ENCODE peak calls at places on chromosomes 16 and 17, in nine cellular contexts. One of them, this sample, is unnamed. For H3K4me1 and H3K27me3, the result is how much of the 10 kb centered on the place peaks cover.

GRCh38 chr17:61394630-61395408 is 4.8 kb upstream of the TBX2 start:
- DNase-seq in heart right ventricle: no peak
- DNase-seq in ovary: no peak
- DNase-seq in adrenal gland: no peak
- DNase-seq in mammary epithelial cell: no peak
- DNase-seq in tibial artery: no peak
- DNase-seq in cardiac muscle cell: no peak
- DNase-seq in colonic mucosa: no peak
- DNase-seq in GM23248: no peak
- DNase-seq in this sample: no peak

GRCh38 chr17:15386083-15386482 is 44.7 kb upstream of the TEKT3 start:
- DNase-seq in heart right ventricle: no peak
- DNase-seq in tibial artery: no peak
- DNase-seq in cardiac muscle cell: no peak
- DNase-seq in GM23248: no peak
- DNase-seq in mammary epithelial cell: no peak
- DNase-seq in adrenal gland: no peak
- DNase-seq in colonic mucosa: no peak
- DNase-seq in ovary: no peak
- DNase-seq in this sample: no peak

GRCh38 chr17:16507918-16508533 is 16.0 kb upstream of the LRRC75A start:
- DNase-seq in heart right ventricle: no peak
- DNase-seq in ovary: no peak
- DNase-seq in tibial artery: no peak
- DNase-seq in mammary epithelial cell: peak
- DNase-seq in GM23248: peak
- DNase-seq in cardiac muscle cell: no peak
- DNase-seq in colonic mucosa: peak
- DNase-seq in adrenal gland: no peak
- DNase-seq in this sample: no peak

GRCh38 chr16:76518791-76519190 is 241.6 kb downstream of the CNTNAP4 start:
- DNase-seq in tibial artery: no peak
- DNase-seq in mammary epithelial cell: no peak
- DNase-seq in ovary: no peak
- DNase-seq in cardiac muscle cell: no peak
- DNase-seq in adrenal gland: no peak
- DNase-seq in colonic mucosa: no peak
- DNase-seq in GM23248: no peak
- DNase-seq in heart right ventricle: no peak
- DNase-seq in this sample: no peak

GRCh38 chr17:10396529-10397163 is 23.8 kb upstream of the MYH13 start:
- DNase-seq in cardiac muscle cell: peak
- DNase-seq in GM23248: no peak
- DNase-seq in colonic mucosa: no peak
- DNase-seq in tibial artery: no peak
- DNase-seq in adrenal gland: no peak
- DNase-seq in ovary: no peak
- DNase-seq in heart right ventricle: peak
- DNase-seq in mammary epithelial cell: no peak
- DNase-seq in this sample: no peak

GRCh38 chr17:3533752-3534151 is 23.9 kb downstream of the TRPV3 start:
- DNase-seq in colonic mucosa: no peak
- DNase-seq in adrenal gland: no peak
- DNase-seq in GM23248: no peak
- DNase-seq in mammary epithelial cell: no peak
- DNase-seq in ovary: no peak
- DNase-seq in cardiac muscle cell: no peak
- DNase-seq in heart right ventricle: no peak
- DNase-seq in tibial artery: no peak
- DNase-seq in this sample: no peak

GRCh38 chr17:64426584-64426983 is 22.3 kb upstream of the MILR1 start:
- DNase-seq in colonic mucosa: no peak
- DNase-seq in ovary: no peak
- DNase-seq in mammary epithelial cell: no peak
- DNase-seq in cardiac muscle cell: no peak
- DNase-seq in tibial artery: no peak
- DNase-seq in GM23248: no peak
- DNase-seq in adrenal gland: no peak
- DNase-seq in heart right ventricle: no peak
- DNase-seq in this sample: no peak

GRCh38 chr17:62172492-62173291 is 107.6 kb upstream of the MED13 start:
- DNase-seq in cardiac muscle cell: peak
- DNase-seq in heart right ventricle: no peak
- DNase-seq in colonic mucosa: no peak
- DNase-seq in GM23248: peak
- DNase-seq in adrenal gland: no peak
- DNase-seq in tibial artery: no peak
- DNase-seq in ovary: no peak
- DNase-seq in mammary epithelial cell: no peak
- DNase-seq in this sample: no peak

GRCh38 chr17:69448431-69449102 is 34.1 kb downstream of the MAP2K6 start:
- DNase-seq in mammary epithelial cell: no peak
- DNase-seq in cardiac muscle cell: peak
- DNase-seq in adrenal gland: no peak
- DNase-seq in tibial artery: no peak
- DNase-seq in ovary: peak
- DNase-seq in GM23248: no peak
- DNase-seq in colonic mucosa: peak
- DNase-seq in heart right ventricle: no peak
- DNase-seq in this sample: no peak

GRCh38 chr16:4142268-4142667 is 26.0 kb upstream of the ADCY9 start:
- DNase-seq in ovary: no peak
- DNase-seq in adrenal gland: no peak
- DNase-seq in heart right ventricle: no peak
- DNase-seq in tibial artery: no peak
- DNase-seq in colonic mucosa: no peak
- DNase-seq in mammary epithelial cell: no peak
- DNase-seq in cardiac muscle cell: no peak
- DNase-seq in GM23248: peak
- DNase-seq in this sample: no peak

GRCh38 chr17:3754458-3755334 is 31.0 kb downstream of the HASPIN start:
- DNase-seq in adrenal gland: peak
- DNase-seq in cardiac muscle cell: no peak
- DNase-seq in ovary: peak
- DNase-seq in heart right ventricle: no peak
- DNase-seq in GM23248: peak
- DNase-seq in colonic mucosa: peak
- DNase-seq in mammary epithelial cell: peak
- DNase-seq in tibial artery: no peak
- DNase-seq in this sample: no peak

GRCh38 chr17:30332057-30332542 is 1.8 kb downstream of the TMIGD1 start:
- DNase-seq in mammary epithelial cell: peak
- DNase-seq in heart right ventricle: no peak
- DNase-seq in colonic mucosa: no peak
- DNase-seq in tibial artery: no peak
- DNase-seq in ovary: no peak
- DNase-seq in GM23248: peak
- DNase-seq in cardiac muscle cell: peak
- DNase-seq in adrenal gland: no peak
- DNase-seq in this sample: peak

GRCh38 chr16:80277182-80277581 is 263.6 kb upstream of the DYNLRB2 start:
- DNase-seq in colonic mucosa: no peak
- DNase-seq in cardiac muscle cell: no peak
- DNase-seq in GM23248: no peak
- DNase-seq in adrenal gland: no peak
- DNase-seq in tibial artery: no peak
- DNase-seq in ovary: no peak
- DNase-seq in heart right ventricle: no peak
- DNase-seq in mammary epithelial cell: no peak
- DNase-seq in this sample: no peak

GRCh38 chr16:31067342-31067741 is 6.7 kb downstream of the ZNF668 start:
- DNase-seq in ovary: no peak
- DNase-seq in cardiac muscle cell: no peak
- DNase-seq in heart right ventricle: no peak
- DNase-seq in colonic mucosa: no peak
- DNase-seq in GM23248: no peak
- DNase-seq in tibial artery: no peak
- DNase-seq in mammary epithelial cell: no peak
- DNase-seq in adrenal gland: no peak
- DNase-seq in this sample: no peak

DNA sequence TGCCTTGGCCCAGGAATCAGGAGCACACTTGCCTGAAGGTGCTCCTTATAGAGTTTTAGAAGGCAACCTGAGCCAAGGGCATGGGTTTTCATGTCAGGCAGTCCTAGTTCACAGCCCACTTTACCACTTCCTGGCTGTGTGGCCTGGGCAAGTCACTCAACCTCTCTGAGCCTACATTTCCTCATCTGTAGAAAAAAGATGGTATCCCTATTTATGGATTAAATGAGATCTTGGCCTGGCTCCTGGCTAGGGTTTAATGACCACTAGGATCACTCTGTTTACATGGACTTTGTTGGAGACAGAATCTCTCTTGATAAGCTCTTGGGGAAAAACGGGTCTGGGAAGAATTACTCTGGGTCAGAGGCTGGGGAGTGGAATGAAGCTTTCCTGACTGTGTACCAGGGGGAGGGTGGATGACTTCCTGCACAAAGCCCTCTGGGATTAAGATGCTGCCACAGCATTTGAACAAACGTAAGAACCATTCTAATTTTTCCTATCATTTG is 2.3 kb downstream of the MT2A start:
- DNase-seq in GM23248: peak
- DNase-seq in ovary: no peak
- DNase-seq in colonic mucosa: no peak
- DNase-seq in tibial artery: peak
- DNase-seq in heart right ventricle: peak
- DNase-seq in adrenal gland: no peak
- DNase-seq in cardiac muscle cell: peak
- DNase-seq in mammary epithelial cell: no peak
- DNase-seq in this sample: no peak
- H3K4me1 ChIP-seq in GM23248: half or more
- H3K4me1 ChIP-seq in ovary: under half
- H3K4me1 ChIP-seq in colonic mucosa: under half
- H3K4me1 ChIP-seq in tibial artery: under half
- H3K4me1 ChIP-seq in heart right ventricle: half or more
- H3K4me1 ChIP-seq in adrenal gland: under half
- H3K4me1 ChIP-seq in cardiac muscle cell: under half
- H3K4me1 ChIP-seq in mammary epithelial cell: half or more
- H3K4me1 ChIP-seq in this sample: half or more

GRCh38 chr17:59440757-59441458 is 109.5 kb downstream of the YPEL2 start:
- DNase-seq in mammary epithelial cell: peak
- DNase-seq in ovary: peak
- DNase-seq in cardiac muscle cell: peak
- DNase-seq in colonic mucosa: peak
- DNase-seq in heart right ventricle: peak
- DNase-seq in tibial artery: peak
- DNase-seq in adrenal gland: peak
- DNase-seq in GM23248: peak
- DNase-seq in this sample: peak
- H3K4me3 ChIP-seq in mammary epithelial cell: no peak
- H3K4me3 ChIP-seq in ovary: no peak
- H3K4me3 ChIP-seq in cardiac muscle cell: no peak
- H3K4me3 ChIP-seq in colonic mucosa: no peak
- H3K4me3 ChIP-seq in heart right ventricle: peak
- H3K4me3 ChIP-seq in tibial artery: no peak
- H3K4me3 ChIP-seq in adrenal gland: no peak
- H3K4me3 ChIP-seq in GM23248: peak
- H3K4me3 ChIP-seq in this sample: no peak

DNA sequence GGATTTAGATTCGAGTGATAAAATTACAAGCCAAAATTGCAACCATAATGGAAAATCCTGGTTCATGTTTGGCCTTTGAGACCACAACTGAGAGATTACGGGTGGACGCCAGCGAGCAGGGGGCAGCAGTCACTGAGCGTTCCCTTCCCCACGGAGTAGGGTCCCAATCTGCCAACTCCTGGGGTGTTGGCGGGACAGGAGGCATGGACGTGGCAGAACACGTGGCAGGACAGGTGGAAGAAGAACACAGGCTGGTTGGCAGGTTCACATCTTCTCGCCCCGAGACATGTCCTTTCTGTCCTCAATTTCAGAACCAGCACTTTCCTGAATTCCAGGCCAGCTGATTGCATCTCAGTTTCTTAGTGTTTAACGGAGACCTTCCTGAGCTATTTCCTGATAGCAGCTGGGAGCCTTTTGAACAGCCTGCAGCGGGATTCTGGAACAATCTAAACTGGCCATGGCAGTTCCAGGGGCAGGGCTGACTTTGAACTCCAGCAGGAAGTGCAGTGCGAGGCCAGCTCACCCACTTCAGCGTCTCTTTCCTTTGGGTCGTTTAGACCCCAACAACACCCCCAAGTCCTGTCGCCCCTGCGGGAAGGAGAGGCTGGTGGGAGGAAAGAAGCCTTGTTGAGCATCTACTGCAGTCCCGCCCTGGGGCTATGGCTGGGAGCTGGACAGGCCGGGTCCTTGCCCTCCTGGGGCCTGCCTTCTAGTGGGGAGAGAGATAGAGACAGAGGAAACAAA is 159.1 kb upstream of the FOXF1 start:
- DNase-seq in mammary epithelial cell: no peak
- DNase-seq in colonic mucosa: no peak
- DNase-seq in heart right ventricle: no peak
- DNase-seq in tibial artery: no peak
- DNase-seq in adrenal gland: no peak
- DNase-seq in cardiac muscle cell: no peak
- DNase-seq in GM23248: no peak
- DNase-seq in ovary: no peak
- DNase-seq in this sample: no peak
- H3K27me3 ChIP-seq in mammary epithelial cell: under half
- H3K27me3 ChIP-seq in colonic mucosa: under half
- H3K27me3 ChIP-seq in heart right ventricle: half or more
- H3K27me3 ChIP-seq in tibial artery: half or more
- H3K27me3 ChIP-seq in adrenal gland: under half
- H3K27me3 ChIP-seq in cardiac muscle cell: under half
- H3K27me3 ChIP-seq in GM23248: under half
- H3K27me3 ChIP-seq in ovary: under half
- H3K27me3 ChIP-seq in this sample: under half

GRCh38 chr17:76543482-76544122 is 3.8 kb downstream of the PRCD start:
- DNase-seq in colonic mucosa: no peak
- DNase-seq in ovary: no peak
- DNase-seq in cardiac muscle cell: no peak
- DNase-seq in mammary epithelial cell: no peak
- DNase-seq in adrenal gland: no peak
- DNase-seq in heart right ventricle: no peak
- DNase-seq in GM23248: no peak
- DNase-seq in tibial artery: no peak
- DNase-seq in this sample: no peak

GRCh38 chr17:76542984-76543383 is 3.1 kb downstream of the PRCD start:
- DNase-seq in heart right ventricle: no peak
- DNase-seq in adrenal gland: no peak
- DNase-seq in tibial artery: no peak
- DNase-seq in mammary epithelial cell: no peak
- DNase-seq in colonic mucosa: no peak
- DNase-seq in cardiac muscle cell: no peak
- DNase-seq in ovary: no peak
- DNase-seq in GM23248: no peak
- DNase-seq in this sample: no peak

GRCh38 chr17:76542566-76542971 is 2.7 kb downstream of the PRCD start:
- DNase-seq in GM23248: no peak
- DNase-seq in ovary: no peak
- DNase-seq in cardiac muscle cell: no peak
- DNase-seq in adrenal gland: no peak
- DNase-seq in mammary epithelial cell: no peak
- DNase-seq in tibial artery: no peak
- DNase-seq in heart right ventricle: no peak
- DNase-seq in colonic mucosa: no peak
- DNase-seq in this sample: no peak

GRCh38 chr17:76540381-76541300 is 797 bp downstream of the PRCD start:
- DNase-seq in adrenal gland: peak
- DNase-seq in colonic mucosa: peak
- DNase-seq in heart right ventricle: peak
- DNase-seq in mammary epithelial cell: peak
- DNase-seq in cardiac muscle cell: peak
- DNase-seq in GM23248: peak
- DNase-seq in ovary: peak
- DNase-seq in tibial artery: peak
- DNase-seq in this sample: peak

GRCh38 chr17:76541739-76542450 is 2.1 kb downstream of the PRCD start:
- DNase-seq in mammary epithelial cell: no peak
- DNase-seq in tibial artery: no peak
- DNase-seq in cardiac muscle cell: no peak
- DNase-seq in adrenal gland: no peak
- DNase-seq in GM23248: no peak
- DNase-seq in colonic mucosa: no peak
- DNase-seq in ovary: no peak
- DNase-seq in heart right ventricle: no peak
- DNase-seq in this sample: no peak
- H3K4me1 ChIP-seq in mammary epithelial cell: under half
- H3K4me1 ChIP-seq in tibial artery: under half
- H3K4me1 ChIP-seq in cardiac muscle cell: under half
- H3K4me1 ChIP-seq in adrenal gland: under half
- H3K4me1 ChIP-seq in GM23248: under half
- H3K4me1 ChIP-seq in colonic mucosa: under half
- H3K4me1 ChIP-seq in ovary: under half
- H3K4me1 ChIP-seq in heart right ventricle: half or more
- H3K4me1 ChIP-seq in this sample: under half